ENCODE peak calls at places on chromosomes 7 and 10, in seven cellular contexts. One of them, this sample, is unnamed.

GRCh38 chr10:89609730-89610393 is 35.2 kb downstream of the PANK1 start:
- DNase-seq in MV-4-11: no peak
- DNase-seq in SW480: no peak
- DNase-seq in activated T-cell treated with anti-CD3 and anti-CD28 coated beads for 48 hours: no peak
- DNase-seq in PC-3: no peak
- DNase-seq in dermis microvascular lymphatic vessel endothelial cell: no peak
- DNase-seq in NCI-H1436: no peak
- DNase-seq in this sample: peak; percentile 22

GRCh38 chr7:55099086-55099831 is 80.4 kb downstream of the EGFR start:
- DNase-seq in MV-4-11: no peak
- DNase-seq in SW480: no peak
- DNase-seq in activated T-cell treated with anti-CD3 and anti-CD28 coated beads for 48 hours: no peak
- DNase-seq in PC-3: no peak
- DNase-seq in dermis microvascular lymphatic vessel endothelial cell: no peak
- DNase-seq in NCI-H1436: no peak
- DNase-seq in this sample: no peak

GRCh38 chr7:80630611-80631010 is 7.8 kb upstream of the CD36 start:
- DNase-seq in MV-4-11: no peak
- DNase-seq in SW480: no peak
- DNase-seq in activated T-cell treated with anti-CD3 and anti-CD28 coated beads for 48 hours: no peak
- DNase-seq in PC-3: no peak
- DNase-seq in dermis microvascular lymphatic vessel endothelial cell: no peak
- DNase-seq in NCI-H1436: peak; percentile 39
- DNase-seq in this sample: peak; percentile 26

GRCh38 chr10:32983333-32983909 is 25.4 kb upstream of the ITGB1 start:
- DNase-seq in MV-4-11: no peak
- DNase-seq in SW480: peak; percentile 53
- DNase-seq in activated T-cell treated with anti-CD3 and anti-CD28 coated beads for 48 hours: no peak
- DNase-seq in PC-3: peak; percentile 98
- DNase-seq in dermis microvascular lymphatic vessel endothelial cell: no peak
- DNase-seq in NCI-H1436: no peak
- DNase-seq in this sample: peak; percentile 77

GRCh38 chr7:83751217-83751616 is 102.3 kb upstream of the SEMA3E start:
- DNase-seq in MV-4-11: no peak
- DNase-seq in SW480: no peak
- DNase-seq in activated T-cell treated with anti-CD3 and anti-CD28 coated beads for 48 hours: no peak
- DNase-seq in PC-3: peak; percentile 77
- DNase-seq in dermis microvascular lymphatic vessel endothelial cell: no peak
- DNase-seq in NCI-H1436: no peak
- DNase-seq in this sample: no peak

GRCh38 chr7:55521543-55522267 is 50.6 kb downstream of the VOPP1 start:
- DNase-seq in MV-4-11: no peak
- DNase-seq in SW480: peak; percentile 42
- DNase-seq in activated T-cell treated with anti-CD3 and anti-CD28 coated beads for 48 hours: no peak
- DNase-seq in PC-3: no peak
- DNase-seq in dermis microvascular lymphatic vessel endothelial cell: no peak
- DNase-seq in NCI-H1436: no peak
- DNase-seq in this sample: no peak

GRCh38 chr7:141014091-141014490 is 661 bp downstream of the MRPS33 start:
- DNase-seq in MV-4-11: no peak
- DNase-seq in SW480: peak; percentile 17
- DNase-seq in activated T-cell treated with anti-CD3 and anti-CD28 coated beads for 48 hours: no peak
- DNase-seq in PC-3: no peak
- DNase-seq in dermis microvascular lymphatic vessel endothelial cell: peak; percentile 45
- DNase-seq in NCI-H1436: no peak
- DNase-seq in this sample: no peak

GRCh38 chr7:19060870-19061269 is 56.6 kb downstream of the TWIST1 start:
- DNase-seq in MV-4-11: no peak
- DNase-seq in SW480: peak; percentile 13
- DNase-seq in activated T-cell treated with anti-CD3 and anti-CD28 coated beads for 48 hours: no peak
- DNase-seq in PC-3: peak; percentile 68
- DNase-seq in dermis microvascular lymphatic vessel endothelial cell: no peak
- DNase-seq in NCI-H1436: no peak
- DNase-seq in this sample: no peak

GRCh38 chr7:13742719-13743640 is 246.5 kb downstream of the ETV1 start:
- DNase-seq in MV-4-11: no peak
- DNase-seq in SW480: peak; percentile 63
- DNase-seq in activated T-cell treated with anti-CD3 and anti-CD28 coated beads for 48 hours: no peak
- DNase-seq in PC-3: peak; percentile 69
- DNase-seq in dermis microvascular lymphatic vessel endothelial cell: peak; percentile 86
- DNase-seq in NCI-H1436: peak; percentile 21
- DNase-seq in this sample: no peak

GRCh38 chr7:98879198-98879988 is 1.1 kb downstream of the TRRAP start:
- DNase-seq in MV-4-11: no peak
- DNase-seq in SW480: peak; percentile 81
- DNase-seq in activated T-cell treated with anti-CD3 and anti-CD28 coated beads for 48 hours: peak; percentile 38
- DNase-seq in PC-3: peak; percentile 59
- DNase-seq in dermis microvascular lymphatic vessel endothelial cell: peak; percentile 9
- DNase-seq in NCI-H1436: peak; percentile 14
- DNase-seq in this sample: peak; percentile 72

GRCh38 chr7:134212576-134213546 is 85.7 kb downstream of the LRGUK start:
- DNase-seq in MV-4-11: peak; percentile 51
- DNase-seq in SW480: no peak
- DNase-seq in activated T-cell treated with anti-CD3 and anti-CD28 coated beads for 48 hours: no peak
- DNase-seq in PC-3: no peak
- DNase-seq in dermis microvascular lymphatic vessel endothelial cell: no peak
- DNase-seq in NCI-H1436: no peak
- DNase-seq in this sample: no peak

This sample was measured in HepG2.